ENCODE peak calls at places on chromosomes 12 and 14, in six cellular contexts. N is fibroblast of pulmonary artery; C is stomach; S is H4; V is CD4-positive, alpha-beta memory T cell; I is SK-N-MC. G is an unnamed sample.

GRCh38 chr12:27003421-27004311 is 10.5 kb downstream of the TM7SF3 start:
- DNase-seq in I (no peak), V (no peak), S (no peak), C (no peak), N (no peak), G (no peak)

GRCh38 chr12:46830731-46831334 is 5.0 kb upstream of the SLC38A4 start:
- DNase-seq in I (no peak), V (no peak), N (no peak), C (no peak), S (no peak), G (no peak)

GRCh38 chr14:38616959-38617358 is 361.1 kb upstream of the CLEC14A start:
- DNase-seq in I (no peak), C (no peak), N (no peak), S (no peak), V (no peak), G (no peak)

GRCh38 chr12:473863-474577 is 14.3 kb downstream of the B4GALNT3 start:
- DNase-seq in I (no peak), N (no peak), S (no peak), C (no peak), V (no peak), G (no peak)

GRCh38 chr14:50932592-50933500 is 11.4 kb downstream of the PYGL start:
- DNase-seq in I (no peak), S (no peak), V (no peak), C (no peak), N (no peak), G (no peak)

GRCh38 chr14:100187247-100187833 is 27.9 kb upstream of the DEGS2 start:
- DNase-seq in N (no peak), C (peak), I (no peak), S (no peak), V (no peak), G (no peak)

GRCh38 chr12:125193798-125194562 is 128.7 kb downstream of the AACS start:
- DNase-seq in I (no peak), S (no peak), N (no peak), C (no peak), V (no peak), G (no peak)

GRCh38 chr14:53845813-53846693 is 110.6 kb downstream of the BMP4 start:
- DNase-seq in V (no peak), I (no peak), S (no peak), C (no peak), N (peak), G (no peak)

GRCh38 chr12:76259071-76259470 is 89.1 kb downstream of the BBS10 start:
- DNase-seq in S (no peak), C (no peak), I (no peak), V (no peak), N (peak), G (no peak)

GRCh38 chr14:100850841-100851585 is 25.1 kb downstream of the MEG3 start:
- DNase-seq in S (peak), I (no peak), C (peak), N (peak), V (peak), G (peak)

GRCh38 chr12:6373022-6373787 is 2.2 kb downstream of the SCNN1A start:
- DNase-seq in V (no peak), N (no peak), I (no peak), C (peak), S (no peak), G (no peak)

GRCh38 chr14:95110178-95110577 is 47.2 kb downstream of the DICER1 start:
- DNase-seq in S (no peak), N (no peak), V (no peak), I (no peak), C (no peak), G (no peak)

GRCh38 chr12:86389949-86390348 is 133.8 kb upstream of the MGAT4C start:
- DNase-seq in N (peak), S (no peak), I (no peak), V (no peak), C (no peak), G (no peak)

GRCh38 chr12:122423258-122424165 is 1.0 kb upstream of the CLIP1 start:
- DNase-seq in C (no peak), N (peak), V (no peak), I (no peak), S (no peak), G (no peak)

GRCh38 chr14:73696466-73697390 is 17.5 kb downstream of the PNMA1 start:
- DNase-seq in I (no peak), V (no peak), S (peak), N (peak), C (no peak), G (no peak)

GRCh38 chr14:43503508-43503907 is 1003.6 kb downstream of the FSCB start:
- DNase-seq in S (no peak), C (no peak), N (peak), I (no peak), V (no peak), G (no peak)

GRCh38 chr14:65303902-65304222 is 108.7 kb upstream of the FUT8 start:
- DNase-seq in N (no peak), I (no peak), C (no peak), V (no peak), S (no peak), G (no peak)

GRCh38 chr12:22334696-22335290 is at the start of gene ST8SIA1:
- DNase-seq in V (peak), C (peak), I (no peak), S (no peak), N (peak), G (no peak)

GRCh38 chr12:48858043-48858442 is 6.1 kb upstream of the DDX23 start:
- DNase-seq in I (no peak), S (no peak), C (no peak), N (no peak), V (no peak), G (no peak)

GRCh38 chr12:53066594-53066978 is 12.6 kb downstream of the SPRYD3 start:
- DNase-seq in C (peak), N (no peak), S (no peak), V (no peak), I (no peak), G (no peak)

GRCh38 chr12:56117778-56118687 is at the start of gene ZC3H10:
- DNase-seq in C (peak), N (peak), I (peak), V (peak), S (peak), G (peak)

GRCh38 chr14:103711516-103712431 is 3.5 kb downstream of the XRCC3 start:
- DNase-seq in V (no peak), N (no peak), C (peak), S (no peak), I (no peak), G (no peak)

GRCh38 chr12:132622437-132623071 is 4.0 kb downstream of the P2RX2 start:
- DNase-seq in C (no peak), N (peak), S (no peak), V (no peak), I (no peak), G (no peak)

GRCh38 chr12:88185988-88186387 is 43.9 kb downstream of the TMTC3 start:
- DNase-seq in V (no peak), C (no peak), I (no peak), S (no peak), N (peak), G (no peak)

GRCh38 chr14:35818346-35819115 is 7.6 kb upstream of the BRMS1L start:
- DNase-seq in C (no peak), I (no peak), V (peak), N (peak), S (peak), G (peak)

GRCh38 chr14:78709795-78710569 is 539.8 kb downstream of the NRXN3 start:
- DNase-seq in V (no peak), N (no peak), I (no peak), S (no peak), C (no peak), G (no peak)

GRCh38 chr12:108839011-108839889 is 18.1 kb downstream of the SSH1 start:
- DNase-seq in C (no peak), N (peak), S (peak), I (no peak), V (no peak), G (no peak)

GRCh38 chr12:88896958-88897357 is 316.7 kb upstream of the KITLG start:
- DNase-seq in I (no peak), V (no peak), C (no peak), N (peak), S (no peak), G (no peak)